ENCODE peak calls at places on chromosome 17, in six cellular contexts. D is breast epithelium; K is GM12892; S is AML-193; U is NCI-H460; W is effector memory CD8-positive, alpha-beta T cell. M is an unnamed sample.

GRCh38 chr17:42660692-42661345 is 1.7 kb downstream of the TUBG2 start:
- DNase-seq in D (no peak), K (no peak), W (no peak), U (no peak), S (no peak), M (peak; percentile 77)

GRCh38 chr17:33038740-33039139 is 47.1 kb downstream of the SPACA3 start:
- DNase-seq in W (no peak), D (no peak), K (no peak), U (peak; percentile 28), S (peak; percentile 28), M (peak; percentile 44)

GRCh38 chr17:71118039-71118438 is 948.7 kb downstream of the KCNJ2 start:
- DNase-seq in K (no peak), U (no peak), D (no peak), S (no peak), W (no peak), M (no peak)

GRCh38 chr17:67608691-67609090 is 109.0 kb upstream of the NOL11 start:
- DNase-seq in W (no peak), K (no peak), D (no peak), S (no peak), U (no peak), M (peak; percentile 42)

GRCh38 chr17:76366247-76366646 is 12.5 kb upstream of the PRPSAP1 start:
- DNase-seq in W (no peak), U (no peak), S (no peak), D (no peak), K (no peak), M (no peak)

GRCh38 chr17:76179496-76180467 is 38.7 kb upstream of the FOXJ1 start:
- DNase-seq in K (no peak), D (no peak), W (no peak), S (peak; percentile 76), U (peak; percentile 37), M (no peak)

GRCh38 chr17:6639014-6639650 is 1.4 kb downstream of the KIAA0753 start:
- DNase-seq in U (no peak), D (no peak), K (no peak), W (no peak), S (no peak), M (no peak)

GRCh38 chr17:31582151-31582907 is 190.9 kb downstream of the RAB11FIP4 start:
- DNase-seq in D (no peak), W (no peak), U (no peak), S (no peak), K (no peak), M (no peak)

GRCh38 chr17:6923385-6923784 is 72.5 kb upstream of the ALOX12 start:
- DNase-seq in W (no peak), K (no peak), D (no peak), U (no peak), S (no peak), M (no peak)

GRCh38 chr17:15744885-15745284 is 12.8 kb downstream of the TBC1D26 start:
- DNase-seq in W (no peak), K (no peak), D (no peak), S (no peak), U (no peak), M (no peak)

GRCh38 chr17:28725166-28725659 is 820 bp downstream of the TLCD1 start:
- DNase-seq in K (no peak), S (no peak), W (no peak), D (no peak), U (peak; percentile 78), M (no peak)

GRCh38 chr17:58326609-58327341 is 1.8 kb downstream of the TSPOAP1 start:
- DNase-seq in S (no peak), U (no peak), K (peak; percentile 24), D (no peak), W (no peak), M (no peak)

GRCh38 chr17:70564006-70564620 is 394.8 kb downstream of the KCNJ2 start:
- DNase-seq in U (no peak), W (no peak), S (no peak), D (no peak), K (no peak), M (no peak)

GRCh38 chr17:75331671-75332070 is 42.4 kb upstream of the SLC25A19 start:
- DNase-seq in K (no peak), S (no peak), W (no peak), D (no peak), U (no peak), M (no peak)

GRCh38 chr17:59897090-59897489 is 4.2 kb downstream of the RPS6KB1 start:
- DNase-seq in K (no peak), W (no peak), D (no peak), S (no peak), U (no peak), M (peak; percentile 15)

GRCh38 chr17:69448431-69449102 is 34.1 kb downstream of the MAP2K6 start:
- DNase-seq in S (no peak), D (no peak), W (no peak), U (no peak), K (no peak), M (no peak)

M was measured in hepatic stellate cell.